ENCODE peak calls at places on chromosomes 16 and 17, in four cellular contexts. H is WTC11, F is GM12878, J is K562. L is an unnamed sample.

GRCh38 chr17:82216301-82217119 is 3.9 kb upstream of the CCDC57 start:
- DNase-seq in H (no peak), F (peak; percentile 59), J (no peak), L (peak; percentile 75)

GRCh38 chr17:83125515-83126274 is 46.3 kb downstream of the METRNL start:
- DNase-seq in F (no peak), J (no peak), H (no peak), L (no peak)

GRCh38 chr16:89131783-89132182 is 38.1 kb downstream of the ACSF3 start:
- DNase-seq in J (no peak), F (no peak), H (no peak), L (no peak)

GRCh38 chr17:81394831-81395599 is at the start of gene BAHCC1:
- DNase-seq in H (peak; percentile 100), J (peak; percentile 95), F (no peak), L (peak; percentile 99)

GRCh38 chr16:79618712-79619050 is 18.1 kb upstream of the MAF start:
- DNase-seq in J (no peak), F (no peak), H (no peak), L (no peak)

GRCh38 chr17:2087597-2088211 is 32.8 kb downstream of the HIC1 start:
- DNase-seq in H (no peak), F (peak; percentile 79), J (peak; percentile 16), L (no peak)

GRCh38 chr16:17354121-17354750 is 116.5 kb downstream of the XYLT1 start:
- DNase-seq in H (no peak), J (no peak), F (no peak), L (no peak)

GRCh38 chr16:79469999-79470398 is 130.5 kb downstream of the MAF start:
- DNase-seq in H (no peak), J (no peak), F (no peak), L (no peak)

GRCh38 chr16:62041401-62041800 is 5.2 kb upstream of the CDH8 start:
- DNase-seq in F (no peak), J (no peak), H (peak; percentile 34), L (peak; percentile 40)

GRCh38 chr16:53123753-53124152 is 69.0 kb downstream of the CHD9 start:
- DNase-seq in J (no peak), H (no peak), F (no peak), L (no peak)

GRCh38 chr16:28935924-28936783 is 4.4 kb downstream of the CD19 start:
- DNase-seq in F (no peak), J (peak; percentile 99), H (peak; percentile 95), L (peak; percentile 88)

GRCh38 chr16:89199241-89200123 is 855 bp downstream of the SLC22A31 start:
- DNase-seq in F (no peak), H (no peak), J (no peak), L (no peak)

GRCh38 chr17:55284001-55284884 is 19.5 kb downstream of the HLF start:
- DNase-seq in H (no peak), F (no peak), J (no peak), L (peak; percentile 99)

GRCh38 chr17:75721463-75722011 is 278 bp downstream of the ITGB4 start:
- DNase-seq in J (peak; percentile 39), H (no peak), F (no peak), L (no peak)

GRCh38 chr17:9905902-9906301 is 831 bp upstream of the RCVRN start:
- DNase-seq in J (peak; percentile 54), F (no peak), H (peak; percentile 74), L (peak; percentile 3)

GRCh38 chr17:43832976-43833829 is at the start of gene MPP3:
- DNase-seq in F (no peak), H (peak; percentile 53), J (peak; percentile 95), L (no peak)

GRCh38 chr16:4293822-4294457 is 21.1 kb upstream of the TFAP4 start:
- DNase-seq in F (no peak), J (peak; percentile 6), H (peak; percentile 81), L (no peak)

GRCh38 chr17:2860045-2860444 is 63.8 kb downstream of the RAP1GAP2 start:
- DNase-seq in J (no peak), H (no peak), F (no peak), L (no peak)

GRCh38 chr17:64133546-64134215 is 3.7 kb upstream of the ERN1 start:
- DNase-seq in J (peak; percentile 64), F (no peak), H (no peak), L (peak; percentile 81)

GRCh38 chr17:39701012-39701783 is 1.3 kb downstream of the ERBB2 start:
- DNase-seq in J (no peak), F (no peak), H (no peak), L (no peak)

GRCh38 chr16:88760424-88761142 is 24.4 kb downstream of the PIEZO1 start:
- DNase-seq in F (no peak), H (no peak), J (no peak), L (no peak)

GRCh38 chr16:86529160-86529559 is 18.8 kb downstream of the FOXF1 start:
- DNase-seq in F (no peak), H (no peak), J (no peak), L (no peak)

GRCh38 chr17:66701462-66701861 is 133.5 kb upstream of the CACNG5 start:
- DNase-seq in J (no peak), H (no peak), F (no peak), L (no peak)
- TF ChIP-seq NR2C2 in J (no peak), H (no peak), F (no peak), L (no peak)

GRCh38 chr17:35159926-35160325 is 12.3 kb downstream of the UNC45B start:
- DNase-seq in F (no peak), H (no peak), J (no peak), L (no peak)
- TF ChIP-seq NR2C2 in F (no peak), H (no peak), J (no peak), L (no peak)

DNA sequence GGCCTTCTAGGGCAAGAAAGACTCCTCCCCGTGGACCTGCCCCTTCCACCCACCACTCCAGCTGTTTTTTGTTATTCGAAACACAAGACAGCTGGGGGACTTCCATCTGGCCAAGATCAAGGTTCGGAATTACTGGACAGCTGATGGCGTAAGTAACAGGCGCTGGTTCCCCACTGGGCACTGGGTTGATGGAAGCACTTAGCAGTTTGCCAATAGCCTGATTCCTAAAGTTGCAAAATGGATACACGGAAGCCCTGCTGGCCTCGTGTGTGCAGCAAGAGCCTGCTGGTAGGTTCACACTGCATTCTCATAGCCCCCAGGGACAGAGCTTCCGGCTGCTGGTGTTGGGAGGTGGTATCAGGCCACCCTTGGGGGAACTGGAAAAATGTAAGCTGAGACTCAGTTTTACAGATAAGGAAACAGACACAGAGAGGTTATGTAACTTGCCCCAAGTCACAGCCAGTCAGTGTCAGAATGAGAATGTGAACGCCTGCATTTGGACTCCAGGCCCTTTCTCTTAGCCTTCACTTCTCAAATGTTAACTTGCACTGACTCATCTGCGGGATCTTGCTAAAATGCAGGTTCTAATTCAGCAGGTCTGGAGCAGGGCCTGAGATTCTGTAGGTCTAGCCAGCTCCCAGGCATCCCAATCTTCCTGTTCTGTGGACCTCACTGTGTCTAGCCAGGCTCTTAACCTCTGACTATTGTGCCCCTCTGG is 171.8 kb downstream of the KATNIP start:
- DNase-seq in H (no peak), F (no peak), J (no peak), L (peak; percentile 33)
- TF ChIP-seq NR2C2 in H (no peak), F (no peak), J (no peak), L (no peak)

DNA sequence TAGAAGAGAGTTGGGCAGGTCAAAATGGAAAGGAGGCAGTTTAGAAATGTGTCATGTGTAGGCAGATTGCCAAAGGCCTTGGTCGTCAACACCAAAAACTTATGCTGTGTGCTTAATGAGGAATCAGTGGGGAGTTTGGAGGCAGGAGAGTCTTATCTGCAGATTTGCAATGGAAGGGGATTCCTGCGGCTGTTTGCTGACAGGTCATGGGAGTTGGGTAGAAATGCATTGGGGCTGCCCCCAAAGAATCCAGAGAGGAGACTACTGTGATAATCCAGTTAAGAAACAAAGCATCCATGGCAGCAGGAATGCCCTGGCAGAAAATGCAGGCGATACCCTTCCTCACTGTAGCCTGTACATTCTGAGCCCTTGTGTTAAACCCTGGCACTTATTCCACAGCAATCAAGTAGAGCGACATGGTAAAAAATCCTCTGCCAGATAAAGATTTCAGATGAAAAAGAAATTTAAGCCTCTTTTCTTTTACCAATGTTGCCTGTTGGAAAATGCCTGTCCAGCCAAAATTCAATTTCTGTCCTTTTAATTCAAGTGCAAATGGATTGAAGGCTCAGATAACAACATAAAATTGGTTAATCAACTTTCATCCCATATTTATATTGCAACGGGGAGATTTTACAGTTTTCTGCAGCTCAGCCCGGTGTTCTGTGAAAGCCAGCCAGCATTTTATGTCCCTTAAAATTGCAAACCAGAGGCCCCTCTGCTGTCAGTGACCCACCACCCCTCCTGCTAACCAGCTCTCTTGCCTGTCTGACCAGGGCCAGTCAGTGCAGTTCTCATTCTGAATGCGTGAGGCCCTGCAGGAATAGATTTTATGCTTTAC is 490.9 kb upstream of the CDH5 start:
- DNase-seq in J (no peak), F (no peak), H (no peak), L (no peak)
- TF ChIP-seq NR2C2 in J (no peak), F (no peak), H (no peak), L (no peak)

GRCh38 chr17:78478757-78479297 is 98.4 kb downstream of the DNAH17 start:
- DNase-seq in F (no peak), H (no peak), J (no peak), L (no peak)
- TF ChIP-seq NR2C2 in F (no peak), H (no peak), J (no peak), L (no peak)

GRCh38 chr17:38561416-38562214 is 44.1 kb downstream of the SRCIN1 start:
- DNase-seq in F (no peak), H (peak; percentile 62), J (no peak), L (no peak)

GRCh38 chr17:38562215-38562569 is 43.6 kb downstream of the SRCIN1 start:
- DNase-seq in H (no peak), F (no peak), J (no peak), L (no peak)

GRCh38 chr17:38559880-38560230 is 45.9 kb downstream of the SRCIN1 start:
- DNase-seq in J (no peak), F (no peak), H (no peak), L (no peak)

GRCh38 chr17:38559025-38559879 is 46.5 kb downstream of the SRCIN1 start:
- DNase-seq in J (peak; percentile 94), H (peak; percentile 98), F (peak; percentile 47), L (peak; percentile 86)

GRCh38 chr17:38560503-38561318 is 45.0 kb downstream of the SRCIN1 start:
- DNase-seq in J (no peak), H (no peak), F (no peak), L (no peak)
- TF ChIP-seq NR2C2 in J (no peak), H (no peak), F (no peak), L (no peak)

DNA sequence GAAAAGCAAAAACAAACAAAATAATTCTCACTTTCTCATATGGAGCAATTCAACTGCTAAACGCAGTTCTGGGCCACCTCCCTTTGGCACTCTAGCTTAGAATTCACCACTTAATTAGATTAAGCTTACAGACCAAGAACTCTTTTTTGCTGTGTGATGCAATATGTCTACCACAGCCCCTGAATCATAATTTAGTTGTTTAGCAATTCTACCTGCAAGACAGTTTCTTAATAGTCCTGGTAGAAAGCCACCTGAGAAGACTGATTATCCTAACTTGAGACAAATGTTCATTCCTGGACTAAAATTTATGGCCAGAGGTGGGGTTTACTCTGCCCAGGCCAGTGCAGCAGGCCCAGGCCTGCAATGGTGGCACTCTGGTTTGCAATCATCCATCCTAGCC is 205.9 kb downstream of the HS3ST3A1 start:
- DNase-seq in H (no peak), J (no peak), F (no peak), L (no peak)
- TF ChIP-seq NR2C2 in H (no peak), J (no peak), F (no peak), L (no peak)

DNA sequence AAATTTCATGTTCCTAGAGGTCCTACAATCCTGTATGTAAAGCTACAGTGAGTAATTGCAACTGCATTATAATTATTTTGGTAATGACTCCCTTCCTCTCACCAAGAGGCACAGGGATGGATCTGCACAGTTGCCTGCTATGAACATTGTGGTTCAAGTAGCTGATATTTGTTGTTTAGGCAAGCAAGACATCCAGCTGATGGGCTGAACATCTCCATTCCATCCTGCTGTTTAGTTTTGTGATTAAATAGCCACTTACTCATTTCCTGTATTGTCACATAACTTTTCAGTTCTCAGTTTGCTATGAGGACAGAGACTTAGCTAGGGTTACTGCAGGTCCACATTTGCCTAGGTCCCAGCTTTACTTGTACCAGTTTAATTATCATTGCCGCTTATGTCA is 181.2 kb upstream of the TBX2 start:
- DNase-seq in J (no peak), H (no peak), F (no peak), L (no peak)
- TF ChIP-seq NR2C2 in J (no peak), H (no peak), F (no peak), L (no peak)